ENCODE peak calls at places on chromosomes 12 and 14, in seven cellular contexts. E is neural progenitor cell, J is fibroblast of mammary gland, O is GM12865, Y is stomach, K is colonic mucosa, D is epithelial cell of esophagus. U is an unnamed sample.

GRCh38 chr14:88660056-88660455 is 97.2 kb downstream of the ZC3H14 start:
- DNase-seq in D (no peak), Y (no peak), J (peak), O (no peak), E (no peak), K (no peak), U (peak)

GRCh38 chr14:21042918-21043317 is 756 bp downstream of the RNASE7 start:
- DNase-seq in Y (no peak), O (no peak), J (no peak), D (no peak), K (no peak), E (no peak), U (no peak)

GRCh38 chr12:75705749-75706719 is 194.6 kb upstream of the KRR1 start:
- DNase-seq in O (no peak), D (peak), E (no peak), J (peak), K (peak), Y (no peak), U (peak)

GRCh38 chr12:26113853-26114719 is 10.8 kb downstream of the BHLHE41 start:
- DNase-seq in J (peak), K (peak), O (peak), Y (peak), D (peak), E (peak), U (peak)

GRCh38 chr12:121983546-121984205 is 38.0 kb upstream of the BCL7A start:
- DNase-seq in E (no peak), D (no peak), Y (no peak), K (no peak), J (no peak), O (no peak), U (peak)

GRCh38 chr14:26855051-26855753 is 257.4 kb upstream of the NOVA1 start:
- DNase-seq in Y (no peak), O (no peak), K (no peak), J (peak), E (no peak), D (no peak), U (peak)

GRCh38 chr12:68317047-68317667 is 15.0 kb downstream of the MDM1 start:
- DNase-seq in K (peak), E (peak), J (peak), O (peak), D (peak), Y (no peak), U (peak)

GRCh38 chr12:9114946-9115345 is 773 bp downstream of the A2M start:
- DNase-seq in D (peak), O (no peak), E (no peak), Y (no peak), K (no peak), J (no peak), U (no peak)

GRCh38 chr12:110619534-110619953 is 5.6 kb downstream of the TCTN1 start:
- DNase-seq in E (no peak), J (peak), O (peak), Y (no peak), D (no peak), K (no peak), U (no peak)

GRCh38 chr12:71685312-71685906 is 473 bp upstream of the TMEM19 start:
- DNase-seq in J (no peak), O (no peak), D (no peak), K (peak), Y (no peak), E (no peak), U (no peak)

GRCh38 chr12:71686658-71687025 is 760 bp downstream of the TMEM19 start:
- DNase-seq in Y (no peak), J (peak), O (no peak), D (peak), E (no peak), K (no peak), U (peak)

GRCh38 chr12:71683633-71684032 is 2.2 kb upstream of the TMEM19 start:
- DNase-seq in K (no peak), O (no peak), Y (no peak), E (no peak), J (no peak), D (no peak), U (no peak)

GRCh38 chr12:71684081-71684480 is 1.8 kb upstream of the TMEM19 start:
- DNase-seq in O (peak), J (peak), E (no peak), Y (no peak), D (no peak), K (no peak), U (no peak)

GRCh38 chr12:71685961-71686657 is at the start of gene TMEM19:
- DNase-seq in D (peak), J (peak), Y (peak), O (peak), K (peak), E (peak), U (peak)
- TF ChIP-seq CTCF in D (peak), J (peak), Y (peak), O (peak), K (no peak), E (peak), U (peak)

GRCh38 chr12:89826468-89826867 is 117.8 kb upstream of the ATP2B1 start:
- DNase-seq in J (no peak), Y (no peak), D (no peak), K (no peak), O (no peak), E (no peak), U (no peak)

GRCh38 chr12:89825591-89826449 is 117.2 kb upstream of the ATP2B1 start:
- DNase-seq in E (no peak), J (peak), O (peak), K (no peak), D (peak), Y (no peak), U (peak)

GRCh38 chr12:89821901-89822300 is 113.3 kb upstream of the ATP2B1 start:
- DNase-seq in K (no peak), Y (no peak), O (peak), D (peak), E (no peak), J (no peak), U (no peak)

GRCh38 chr12:89827592-89827991 is 119.0 kb upstream of the ATP2B1 start:
- DNase-seq in O (no peak), Y (no peak), E (peak), K (no peak), D (no peak), J (no peak), U (no peak)

GRCh38 chr12:89824822-89825221 is 116.2 kb upstream of the ATP2B1 start:
- DNase-seq in O (no peak), E (no peak), Y (no peak), D (no peak), J (no peak), K (no peak), U (no peak)
- H3K4me3 ChIP-seq in O (no peak), E (no peak), Y (no peak), D (no peak), J (no peak), K (no peak), U (no peak)

GRCh38 chr12:66120477-66120876 is 10.1 kb downstream of the LLPH start:
- DNase-seq in O (no peak), E (no peak), K (no peak), D (no peak), J (no peak), Y (no peak), U (no peak)
- TF ChIP-seq CTCF in O (no peak), E (peak), K (no peak), D (no peak), J (peak), Y (no peak), U (peak)

GRCh38 chr12:50055831-50056628 is 1.4 kb upstream of the ASIC1 start:
- DNase-seq in K (peak), Y (peak), D (peak), O (peak), E (peak), J (peak), U (peak)
- H3K4me3 ChIP-seq in K (no peak), Y (no peak), D (peak), O (no peak), E (no peak), J (no peak), U (peak)

GRCh38 chr12:12975322-12976077 is 23.5 kb upstream of the GPRC5D start:
- DNase-seq in J (peak), O (peak), E (peak), Y (peak), K (peak), D (peak), U (peak)
- TF ChIP-seq CTCF in J (peak), O (peak), E (peak), Y (no peak), K (no peak), D (peak), U (peak)

GRCh38 chr14:60642270-60642789 is 6.9 kb downstream of the SIX1 start:
- DNase-seq in E (peak), Y (no peak), J (no peak), K (no peak), D (no peak), O (no peak), U (no peak)
- H3K4me3 ChIP-seq in E (peak), Y (peak), J (no peak), K (no peak), D (no peak), O (no peak), U (no peak)

GRCh38 chr14:77098470-77099353 is 654 bp downstream of the CIPC start:
- DNase-seq in D (peak), J (no peak), K (peak), Y (peak), E (peak), O (no peak), U (peak)

GRCh38 chr14:77100961-77101360 is 2.9 kb downstream of the CIPC start:
- DNase-seq in O (peak), K (no peak), D (no peak), E (no peak), J (peak), Y (no peak), U (peak)

GRCh38 chr14:77097006-77097688 is 911 bp upstream of the CIPC start:
- DNase-seq in O (no peak), E (no peak), J (peak), Y (no peak), K (no peak), D (peak), U (peak)

GRCh38 chr14:77099425-77100167 is 1.5 kb downstream of the CIPC start:
- DNase-seq in D (peak), J (peak), Y (no peak), E (no peak), K (peak), O (no peak), U (peak)

DNA sequence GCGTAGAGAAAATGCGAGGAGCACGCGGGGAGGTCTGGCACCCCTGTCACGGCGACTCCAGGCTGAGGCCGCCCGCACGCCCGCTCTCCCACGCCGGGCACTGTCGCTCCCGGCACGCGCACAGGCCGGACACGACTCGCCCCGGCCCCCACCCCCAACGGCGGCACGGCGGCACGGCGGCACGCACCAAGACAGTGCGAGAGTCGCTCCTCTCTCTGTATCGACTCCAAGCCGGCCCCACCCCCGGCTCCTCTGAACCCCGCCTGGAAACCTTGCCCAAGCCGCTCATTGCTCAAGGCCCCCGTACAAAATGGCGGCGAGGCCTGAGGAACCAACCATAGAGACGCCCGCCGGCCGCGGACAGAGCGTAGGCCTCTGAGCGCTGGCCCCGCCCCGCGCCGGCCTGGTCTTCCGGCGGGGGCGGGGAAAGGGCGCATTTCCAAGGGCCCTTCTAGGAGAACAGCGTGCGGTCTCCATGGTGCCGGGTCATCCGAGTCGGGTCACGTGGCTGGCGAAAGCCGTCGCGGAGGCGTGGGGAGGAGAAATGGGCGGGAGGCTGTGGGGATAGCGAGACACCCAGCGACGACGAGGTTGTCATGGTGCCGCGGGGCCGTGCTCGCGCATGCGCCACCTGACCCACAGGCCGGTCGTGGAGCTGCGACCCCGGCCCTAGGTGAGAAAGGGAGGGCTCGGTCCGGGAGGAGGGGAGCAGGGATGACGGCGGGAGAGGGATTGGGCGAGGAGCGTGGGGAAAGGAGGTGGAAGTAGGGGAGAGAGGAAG is at the start of gene CIPC:
- DNase-seq in E (peak), D (peak), O (peak), J (peak), K (peak), Y (peak), U (peak)
- TF ChIP-seq CTCF in E (no peak), D (peak), O (no peak), J (no peak), K (no peak), Y (peak), U (no peak)